ENCODE peak calls at places on chromosomes 16 and 17, in seven cellular contexts. U is NCI-H524, J is mesothelial cell of epicardium, L is NCI-H1092 treated with DMSO at 0.1 percent for 48 hours, A is myocyte, P is A673, W is left kidney. R is an unnamed sample.

GRCh38 chr16:1277945-1278282 is 22.0 kb downstream of the TPSD1 start:
- DNase-seq in L (no peak), J (no peak), W (no peak), A (no peak), U (no peak), P (no peak), R (no peak)

GRCh38 chr16:30657866-30658730 is at the start of gene FBRS:
- DNase-seq in A (peak; percentile 100), W (peak; percentile 100), U (peak; percentile 100), L (peak; percentile 100), P (peak; percentile 100), J (peak; percentile 100), R (peak; percentile 99)

GRCh38 chr16:525123-525519 is 2.4 kb upstream of the CAPN15 start:
- DNase-seq in P (no peak), A (no peak), J (no peak), W (no peak), U (no peak), L (no peak), R (no peak)

GRCh38 chr16:7303014-7303676 is 29.5 kb upstream of the RBFOX1 start:
- DNase-seq in A (peak; percentile 37), P (no peak), W (peak; percentile 52), L (peak; percentile 69), J (no peak), U (no peak), R (no peak)

GRCh38 chr17:78912082-78912481 is 9.1 kb upstream of the CEP295NL start:
- DNase-seq in L (no peak), P (no peak), W (no peak), J (no peak), A (no peak), U (no peak), R (no peak)

GRCh38 chr16:13791095-13791494 is 128.9 kb upstream of the ERCC4 start:
- DNase-seq in P (no peak), J (no peak), A (no peak), W (peak; percentile 44), U (no peak), L (no peak), R (no peak)

GRCh38 chr16:10876799-10877341 is at the start of gene CIITA:
- DNase-seq in J (no peak), U (peak; percentile 9), P (peak; percentile 33), W (peak; percentile 40), L (no peak), A (peak; percentile 58), R (peak; percentile 18)

GRCh38 chr16:56637814-56638750 is at the start of gene MT1A:
- DNase-seq in J (no peak), W (peak; percentile 72), A (no peak), L (no peak), P (no peak), U (peak; percentile 9), R (peak; percentile 24)

GRCh38 chr16:48164907-48165715 is 9.3 kb upstream of the ABCC12 start:
- DNase-seq in U (peak; percentile 80), W (peak; percentile 76), J (peak; percentile 36), P (peak; percentile 67), L (peak; percentile 59), A (peak; percentile 77), R (peak; percentile 57)

GRCh38 chr17:81967533-81968395 is 6.8 kb upstream of the NOTUM start:
- DNase-seq in L (peak; percentile 57), W (peak; percentile 93), J (no peak), U (peak; percentile 99), A (peak; percentile 93), P (no peak), R (peak; percentile 98)

GRCh38 chr17:19341641-19342610 is 20.6 kb downstream of the B9D1 start:
- DNase-seq in A (peak; percentile 40), U (peak; percentile 29), W (peak; percentile 69), J (no peak), P (no peak), L (no peak), R (no peak)